ENCODE peak calls at places on chromosomes 5 and 9, in five cellular contexts. D is fibroblast of lung, Z is tibial nerve, C is adrenal gland, R is AG09319. I is an unnamed sample.

GRCh38 chr9:100492952-100493351 is 20.0 kb downstream of the TMEFF1 start:
- DNase-seq in D (peak), Z (no peak), C (no peak), R (peak), I (no peak)

GRCh38 chr9:123353984-123354591 is 1.9 kb upstream of the CRB2 start:
- DNase-seq in D (peak), Z (peak), C (peak), R (no peak), I (peak)

GRCh38 chr9:123312306-123312877 is 43.6 kb upstream of the CRB2 start:
- DNase-seq in D (no peak), Z (no peak), C (no peak), R (no peak), I (no peak)

GRCh38 chr5:127001621-127002296 is 28.6 kb downstream of the MARCHF3 start:
- DNase-seq in D (peak), Z (no peak), C (no peak), R (no peak), I (no peak)

GRCh38 chr5:121968910-121969607 is 7.3 kb downstream of the SRFBP1 start:
- DNase-seq in D (peak), Z (no peak), C (no peak), R (peak), I (no peak)

GRCh38 chr9:135993840-135994776 is 32.9 kb upstream of the UBAC1 start:
- DNase-seq in D (no peak), Z (no peak), C (no peak), R (no peak), I (no peak)

GRCh38 chr9:14185016-14185415 is 128.9 kb downstream of the NFIB start:
- DNase-seq in D (no peak), Z (no peak), C (no peak), R (no peak), I (no peak)

GRCh38 chr5:142466195-142466951 is 141.6 kb upstream of the SPRY4 start:
- DNase-seq in D (peak), Z (no peak), C (no peak), R (no peak), I (no peak)

GRCh38 chr9:103397868-103398600 is 402.9 kb downstream of the CYLC2 start:
- DNase-seq in D (peak), Z (no peak), C (peak), R (no peak), I (peak)

GRCh38 chr5:159049844-159050318 is 49.8 kb downstream of the EBF1 start:
- DNase-seq in D (no peak), Z (no peak), C (no peak), R (no peak), I (no peak)
- TF ChIP-seq CTCF in D (peak), Z (peak), C (peak), R (peak), I (no peak)

GRCh38 chr9:37994639-37995347 is 74.2 kb downstream of the SHB start:
- DNase-seq in D (peak), Z (peak), C (peak), R (no peak), I (peak)
- TF ChIP-seq CTCF in D (no peak), Z (no peak), C (no peak), R (no peak), I (no peak)

DNA sequence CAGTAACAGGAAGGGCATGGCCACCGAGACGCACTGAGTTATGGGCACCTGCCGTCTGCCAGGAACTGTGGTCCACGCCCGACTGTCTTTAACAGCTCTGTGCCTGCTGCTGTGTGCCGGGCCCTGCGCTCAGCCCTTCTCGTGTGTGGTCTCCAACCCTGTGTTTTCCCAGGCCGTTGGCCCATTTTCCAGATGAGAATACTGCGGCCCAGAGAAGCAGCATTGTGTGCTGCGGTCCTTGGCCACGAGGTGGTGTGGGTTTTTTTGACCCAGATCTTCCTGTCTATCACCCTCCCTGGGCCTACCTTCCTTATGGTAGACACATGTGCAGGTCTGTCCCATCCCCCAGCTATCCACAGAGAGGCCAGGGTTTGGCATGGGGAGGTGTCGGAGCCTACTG is 47.0 kb downstream of the RXRA start:
- DNase-seq in D (no peak), Z (no peak), C (no peak), R (no peak), I (no peak)
- TF ChIP-seq CTCF in D (no peak), Z (no peak), C (no peak), R (no peak), I (no peak)

DNA sequence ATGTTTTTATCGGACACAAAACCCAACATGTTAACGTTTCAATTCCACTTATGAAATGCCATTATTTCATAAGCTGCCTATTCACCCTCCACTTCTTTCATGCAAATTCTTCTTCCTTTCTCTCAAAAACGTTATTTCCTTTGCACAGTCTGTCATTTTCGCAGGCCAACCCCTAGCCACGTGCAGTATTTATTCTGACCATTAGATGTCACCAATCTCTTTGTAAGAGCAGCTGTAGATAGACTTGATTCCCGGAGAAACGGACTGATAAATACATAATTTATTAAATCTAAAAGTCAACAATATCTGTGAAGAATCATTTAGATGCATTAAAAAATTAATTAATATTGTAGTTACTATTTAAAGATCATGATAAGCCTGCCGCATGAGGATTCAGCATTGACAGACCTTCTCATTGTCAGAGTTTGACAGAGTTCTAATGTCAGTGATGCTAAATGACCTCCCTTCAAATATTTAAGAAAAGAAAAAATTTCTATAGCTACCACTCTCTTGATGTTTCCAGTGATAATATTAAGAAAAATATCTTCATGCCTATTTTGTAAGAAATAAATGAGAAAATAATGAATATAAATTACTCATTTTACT is 933.6 kb downstream of the CDH12 start:
- DNase-seq in D (peak), Z (no peak), C (peak), R (no peak), I (no peak)
- TF ChIP-seq CTCF in D (peak), Z (no peak), C (peak), R (peak), I (peak)